ENCODE peak calls at places on chromosome 7, in eight cellular contexts. X, B, N, M, I, Q, F and O are unnamed samples.

GRCh38 chr7:105621617-105622016 is 40.3 kb upstream of the EFCAB10 start:
- DNase-seq in X (no peak), B (no peak), N (peak), M (peak), I (no peak), Q (peak), F (no peak), O (no peak)

GRCh38 chr7:81715984-81716588 is 53.8 kb downstream of the HGF start:
- DNase-seq in X (peak), B (no peak), N (no peak), M (no peak), I (no peak), Q (no peak), F (no peak), O (no peak)

GRCh38 chr7:157851501-157852067 is 514.8 kb downstream of the DNAJB6 start:
- DNase-seq in X (no peak), B (peak), N (peak), M (no peak), I (no peak), Q (peak), F (peak), O (no peak)

GRCh38 chr7:141320287-141320686 is 230.9 kb upstream of the AGK start:
- DNase-seq in X (peak), B (no peak), N (no peak), M (no peak), I (no peak), Q (no peak), F (no peak), O (no peak)

GRCh38 chr7:141335164-141335563 is 216.0 kb upstream of the AGK start:
- DNase-seq in X (no peak), B (no peak), N (no peak), M (no peak), I (no peak), Q (no peak), F (no peak), O (no peak)

GRCh38 chr7:157905740-157906461 is 569.1 kb downstream of the DNAJB6 start:
- DNase-seq in X (no peak), B (no peak), N (peak), M (no peak), I (no peak), Q (peak), F (no peak), O (no peak)

GRCh38 chr7:29035044-29035740 is 77.1 kb upstream of the TRIL start:
- DNase-seq in X (peak), B (no peak), N (no peak), M (peak), I (peak), Q (no peak), F (no peak), O (peak)

GRCh38 chr7:125423444-125424155 is 494.0 kb upstream of the POT1 start:
- DNase-seq in X (no peak), B (no peak), N (no peak), M (no peak), I (no peak), Q (no peak), F (no peak), O (peak)

GRCh38 chr7:66379761-66380160 is 174.6 kb downstream of the TPST1 start:
- DNase-seq in X (no peak), B (no peak), N (no peak), M (no peak), I (no peak), Q (no peak), F (no peak), O (no peak)

GRCh38 chr7:95404316-95404715 is 8.1 kb upstream of the PON3 start:
- DNase-seq in X (peak), B (no peak), N (peak), M (no peak), I (no peak), Q (peak), F (no peak), O (no peak)

GRCh38 chr7:124667312-124667711 is 98.3 kb downstream of the GPR37 start:
- DNase-seq in X (peak), B (no peak), N (no peak), M (peak), I (no peak), Q (no peak), F (no peak), O (peak)

GRCh38 chr7:100799037-100799896 is 28.1 kb downstream of the EPHB4 start:
- DNase-seq in X (peak), B (peak), N (peak), M (peak), I (no peak), Q (peak), F (peak), O (no peak)

GRCh38 chr7:34080513-34080912 is 175.2 kb downstream of the BMPER start:
- DNase-seq in X (no peak), B (no peak), N (no peak), M (no peak), I (no peak), Q (no peak), F (no peak), O (no peak)

GRCh38 chr7:132430863-132431822 is 145.1 kb downstream of the PLXNA4 start:
- DNase-seq in X (no peak), B (no peak), N (no peak), M (peak), I (no peak), Q (no peak), F (peak), O (peak)

GRCh38 chr7:38034062-38034907 is 113.8 kb downstream of the EPDR1 start:
- DNase-seq in X (no peak), B (no peak), N (no peak), M (no peak), I (no peak), Q (no peak), F (no peak), O (no peak)